ENCODE peak calls at places on chromosome 2, in five cellular contexts. O, Y, Q, B and H are unnamed samples.

GRCh38 chr2:45293182-45293581 is 283.9 kb upstream of the SIX2 start:
- DNase-seq in O (peak; percentile 46), Y (no peak), Q (no peak), B (no peak), H (no peak)

GRCh38 chr2:29218071-29218470 is 102.9 kb downstream of the CLIP4 start:
- DNase-seq in O (no peak), Y (no peak), Q (no peak), B (no peak), H (no peak)

GRCh38 chr2:39567507-39567906 is 98.2 kb upstream of the TMEM178A start:
- DNase-seq in O (no peak), Y (no peak), Q (no peak), B (no peak), H (no peak)

GRCh38 chr2:100192300-100192699 is 49.9 kb upstream of the AFF3 start:
- DNase-seq in O (no peak), Y (no peak), Q (no peak), B (no peak), H (no peak)

GRCh38 chr2:173153486-173153885 is 77.8 kb downstream of the MAP3K20 start:
- DNase-seq in O (no peak), Y (no peak), Q (no peak), B (no peak), H (no peak)

GRCh38 chr2:156907806-156908205 is 349.7 kb upstream of the GALNT5 start:
- DNase-seq in O (peak; percentile 22), Y (no peak), Q (no peak), B (no peak), H (no peak)

GRCh38 chr2:106972782-106973181 is 86.8 kb upstream of the ST6GAL2 start:
- DNase-seq in O (peak; percentile 63), Y (no peak), Q (no peak), B (no peak), H (no peak)

GRCh38 chr2:134381141-134381540 is 127.3 kb downstream of the MGAT5 start:
- DNase-seq in O (no peak), Y (no peak), Q (no peak), B (no peak), H (no peak)

GRCh38 chr2:72142743-72143440 is 4.8 kb downstream of the CYP26B1 start:
- DNase-seq in O (no peak), Y (no peak), Q (no peak), B (no peak), H (no peak)

GRCh38 chr2:41145066-41145465 is 693.2 kb upstream of the SLC8A1 start:
- DNase-seq in O (no peak), Y (no peak), Q (no peak), B (no peak), H (no peak)

GRCh38 chr2:238761802-238762373 is 86.0 kb upstream of the TWIST2 start:
- DNase-seq in O (peak; percentile 20), Y (no peak), Q (no peak), B (no peak), H (no peak)

GRCh38 chr2:191333911-191334357 is 88.7 kb downstream of the MYO1B start:
- DNase-seq in O (peak; percentile 98), Y (no peak), Q (no peak), B (no peak), H (no peak)

GRCh38 chr2:64105676-64106461 is 38.4 kb downstream of the PELI1 start:
- DNase-seq in O (no peak), Y (no peak), Q (no peak), B (no peak), H (no peak)

GRCh38 chr2:82675186-82675585 is 1783.9 kb downstream of the SUCLG1 start:
- DNase-seq in O (peak; percentile 30), Y (no peak), Q (no peak), B (no peak), H (no peak)

GRCh38 chr2:120013569-120014223 is 819 bp downstream of the EPB41L5 start:
- DNase-seq in O (no peak), Y (no peak), Q (no peak), B (no peak), H (no peak)